ENCODE peak calls at places on chromosomes 16 and 17, in six cellular contexts. P, O, W, Y, F and R are unnamed samples.

GRCh38 chr16:79639576-79640311 is 39.2 kb upstream of the MAF start:
- DNase-seq in Y (no peak), F (no peak), O (no peak), W (no peak), P (no peak), R (no peak)

GRCh38 chr17:28747046-28747691 is 3.4 kb downstream of the TRAF4 start:
- DNase-seq in Y (peak), O (no peak), P (no peak), W (no peak), F (no peak), R (no peak)

GRCh38 chr16:77599793-77600415 is 122.4 kb upstream of the NUDT7 start:
- DNase-seq in O (no peak), W (peak), P (peak), F (no peak), Y (peak), R (no peak)

GRCh38 chr16:11988258-11988978 is 11.9 kb downstream of the SNX29 start:
- DNase-seq in F (no peak), P (no peak), W (no peak), O (no peak), Y (no peak), R (no peak)

GRCh38 chr16:72844225-72844920 is 203.6 kb downstream of the ZFHX3 start:
- DNase-seq in W (no peak), F (peak), O (no peak), P (no peak), Y (no peak), R (no peak)

GRCh38 chr16:1613240-1613639 is 1.1 kb downstream of the CRAMP1 start:
- DNase-seq in O (no peak), W (no peak), P (no peak), Y (no peak), F (no peak), R (peak)

GRCh38 chr16:16150117-16150877 is 73.0 kb downstream of the ABCC6 start:
- DNase-seq in P (peak), Y (no peak), W (no peak), F (no peak), O (no peak), R (no peak)

GRCh38 chr17:81579298-81579697 is 27.1 kb upstream of the FAAP100 start:
- DNase-seq in Y (no peak), O (no peak), P (no peak), W (no peak), F (no peak), R (no peak)

GRCh38 chr17:74444406-74444805 is 12.5 kb downstream of the GPRC5C start:
- DNase-seq in W (no peak), F (no peak), O (no peak), P (no peak), Y (no peak), R (no peak)

GRCh38 chr17:82627405-82627804 is 20.8 kb downstream of the WDR45B start:
- DNase-seq in Y (no peak), W (no peak), F (no peak), O (no peak), P (no peak), R (no peak)

GRCh38 chr17:81373536-81374160 is 21.6 kb upstream of the BAHCC1 start:
- DNase-seq in O (no peak), P (no peak), F (no peak), Y (no peak), W (no peak), R (no peak)

GRCh38 chr16:85045077-85045476 is 17.5 kb downstream of the KIAA0513 start:
- DNase-seq in O (no peak), P (no peak), F (no peak), W (no peak), Y (no peak), R (no peak)

GRCh38 chr16:85041184-85041928 is 13.8 kb downstream of the KIAA0513 start:
- DNase-seq in W (no peak), Y (no peak), O (no peak), F (no peak), P (no peak), R (no peak)

GRCh38 chr16:85045641-85046471 is 18.3 kb downstream of the KIAA0513 start:
- DNase-seq in F (no peak), O (no peak), W (no peak), P (no peak), Y (no peak), R (no peak)

GRCh38 chr16:85042126-85042525 is 14.5 kb downstream of the KIAA0513 start:
- DNase-seq in O (no peak), F (no peak), W (no peak), Y (no peak), P (no peak), R (no peak)

GRCh38 chr16:85042606-85043005 is 15.0 kb downstream of the KIAA0513 start:
- DNase-seq in F (no peak), W (no peak), P (no peak), O (no peak), Y (no peak), R (no peak)
- TF ChIP-seq GABPA in F (no peak), W (no peak), P (no peak), O (no peak), Y (no peak), R (no peak)

DNA sequence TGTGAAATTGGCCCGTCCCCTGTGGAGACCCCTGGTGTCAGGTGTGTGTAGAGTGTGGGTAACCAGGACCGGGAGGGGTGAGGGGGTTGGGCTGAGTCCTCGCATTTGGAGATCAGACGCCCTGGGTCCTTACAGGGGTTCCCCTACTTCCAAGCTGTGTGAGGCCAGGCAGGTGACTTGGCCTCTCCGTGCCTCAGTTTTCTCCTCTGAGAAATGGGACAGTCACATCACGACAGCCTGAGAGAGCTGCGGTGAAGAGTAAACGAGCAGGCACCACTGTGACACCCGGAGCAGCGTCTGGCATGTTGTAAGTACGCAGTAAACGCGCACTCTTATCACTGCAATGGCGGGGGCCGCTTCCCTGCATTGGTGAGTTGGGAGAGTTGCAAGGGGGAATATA is 152.5 kb upstream of the CIBAR2 start:
- DNase-seq in F (no peak), W (no peak), O (no peak), Y (no peak), P (no peak), R (no peak)
- TF ChIP-seq CTCF in F (no peak), W (peak), O (peak), Y (peak), P (no peak), R (no peak)

GRCh38 chr16:84356176-84356575 is 12.2 kb upstream of the ATP2C2 start:
- DNase-seq in P (no peak), Y (no peak), F (no peak), W (no peak), O (no peak), R (no peak)

GRCh38 chr16:84358601-84359295 is 9.6 kb upstream of the ATP2C2 start:
- DNase-seq in Y (no peak), F (no peak), P (no peak), W (no peak), O (no peak), R (no peak)

GRCh38 chr16:84355149-84355548 is 13.2 kb upstream of the ATP2C2 start:
- DNase-seq in F (no peak), O (no peak), P (no peak), Y (no peak), W (no peak), R (no peak)

GRCh38 chr16:84356591-84357116 is 11.7 kb upstream of the ATP2C2 start:
- DNase-seq in Y (no peak), W (peak), O (no peak), P (no peak), F (no peak), R (no peak)

DNA sequence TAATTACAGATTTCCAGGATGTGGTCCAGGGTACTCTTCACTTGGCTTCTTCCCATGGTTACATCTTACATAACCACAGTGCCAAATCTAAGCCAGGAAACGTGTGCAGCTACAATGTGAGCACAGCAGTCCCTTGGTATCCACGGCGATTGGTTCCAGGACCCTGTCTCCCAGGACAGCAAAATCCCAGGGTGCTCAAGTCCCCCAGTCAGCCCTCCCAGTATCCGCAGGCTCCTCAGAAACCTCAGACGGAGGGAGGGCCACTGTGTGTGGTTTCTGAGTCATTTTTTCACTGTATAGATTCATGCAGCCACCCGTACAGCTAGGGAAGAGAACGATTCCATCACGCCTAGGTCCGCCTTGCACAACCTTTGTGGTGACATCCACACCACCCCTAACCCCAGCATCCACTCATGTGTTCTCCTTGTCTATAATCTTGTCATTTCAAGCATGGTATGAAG is 11.1 kb upstream of the ATP2C2 start:
- DNase-seq in Y (no peak), F (no peak), P (no peak), O (no peak), W (no peak), R (peak)
- H3K4me3 ChIP-seq in Y (no peak), F (no peak), P (no peak), O (no peak), W (no peak), R (no peak)

DNA sequence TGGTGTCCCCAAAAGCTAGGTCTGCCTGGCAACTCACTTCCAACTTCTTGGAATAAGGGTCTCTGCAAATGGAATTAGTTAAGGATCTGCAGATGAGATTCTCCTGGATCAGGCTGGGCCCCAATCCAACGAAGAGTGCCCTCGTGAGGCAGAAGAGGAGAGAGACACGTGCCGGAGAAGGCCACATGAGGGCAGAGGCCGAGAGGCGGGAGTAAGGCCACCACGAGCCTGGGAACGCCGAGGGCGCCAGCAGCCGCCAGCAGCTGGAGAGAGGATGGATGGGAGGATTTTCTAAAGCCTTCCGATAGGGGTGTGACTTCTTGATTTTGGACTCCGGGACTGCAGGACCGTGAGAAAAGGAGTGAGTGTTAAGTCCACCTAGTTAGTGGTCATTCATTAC is 76.3 kb downstream of the JPH3 start:
- DNase-seq in F (no peak), W (peak), Y (no peak), P (no peak), O (no peak), R (no peak)
- TF ChIP-seq GABPA in F (no peak), W (no peak), Y (no peak), P (no peak), O (no peak), R (no peak)